ENCODE peak calls at places on chromosomes 1 and 21, in six cellular contexts. One of them, this sample, is unnamed.

GRCh38 chr1:35573198-35573775 is at the start of gene TFAP2E:
- DNase-seq in prostate gland: peak; percentile 60
- DNase-seq in A549: peak; percentile 66
- DNase-seq in fibroblast of pulmonary artery: peak; percentile 27
- DNase-seq in astrocyte of the spinal cord: peak; percentile 46
- DNase-seq in GM12864: no peak
- DNase-seq in this sample: no peak

GRCh38 chr1:163875927-163876320 is 554.2 kb downstream of the NUF2 start:
- DNase-seq in prostate gland: no peak
- DNase-seq in A549: no peak
- DNase-seq in fibroblast of pulmonary artery: peak; percentile 69
- DNase-seq in astrocyte of the spinal cord: no peak
- DNase-seq in GM12864: no peak
- DNase-seq in this sample: peak; percentile 95

GRCh38 chr21:34702341-34702807 is 33.6 kb downstream of the CLIC6 start:
- DNase-seq in prostate gland: no peak
- DNase-seq in A549: no peak
- DNase-seq in fibroblast of pulmonary artery: peak; percentile 67
- DNase-seq in astrocyte of the spinal cord: no peak
- DNase-seq in GM12864: no peak
- DNase-seq in this sample: peak; percentile 92

GRCh38 chr1:166915941-166916340 is 39.9 kb upstream of the TADA1 start:
- DNase-seq in prostate gland: no peak
- DNase-seq in A549: no peak
- DNase-seq in fibroblast of pulmonary artery: no peak
- DNase-seq in astrocyte of the spinal cord: peak; percentile 80
- DNase-seq in GM12864: no peak
- DNase-seq in this sample: no peak

GRCh38 chr1:166490437-166490784 is 323.6 kb upstream of the FAM78B start:
- DNase-seq in prostate gland: no peak
- DNase-seq in A549: no peak
- DNase-seq in fibroblast of pulmonary artery: no peak
- DNase-seq in astrocyte of the spinal cord: no peak
- DNase-seq in GM12864: no peak
- DNase-seq in this sample: no peak

GRCh38 chr21:42673633-42674328 is 20.4 kb downstream of the PDE9A start:
- DNase-seq in prostate gland: no peak
- DNase-seq in A549: no peak
- DNase-seq in fibroblast of pulmonary artery: no peak
- DNase-seq in astrocyte of the spinal cord: no peak
- DNase-seq in GM12864: no peak
- DNase-seq in this sample: no peak

GRCh38 chr21:16145052-16145451 is 415.3 kb downstream of the USP25 start:
- DNase-seq in prostate gland: no peak
- DNase-seq in A549: no peak
- DNase-seq in fibroblast of pulmonary artery: no peak
- DNase-seq in astrocyte of the spinal cord: no peak
- DNase-seq in GM12864: no peak
- DNase-seq in this sample: no peak

GRCh38 chr21:34688145-34688544 is 19.4 kb downstream of the CLIC6 start:
- DNase-seq in prostate gland: no peak
- DNase-seq in A549: peak; percentile 28
- DNase-seq in fibroblast of pulmonary artery: no peak
- DNase-seq in astrocyte of the spinal cord: peak; percentile 52
- DNase-seq in GM12864: no peak
- DNase-seq in this sample: peak; percentile 58

GRCh38 chr1:119330062-119330939 is 38.3 kb upstream of the HAO2 start:
- DNase-seq in prostate gland: no peak
- DNase-seq in A549: no peak
- DNase-seq in fibroblast of pulmonary artery: no peak
- DNase-seq in astrocyte of the spinal cord: peak; percentile 16
- DNase-seq in GM12864: no peak
- DNase-seq in this sample: no peak

GRCh38 chr1:43898981-43899380 is 34.6 kb upstream of the ARTN start:
- DNase-seq in prostate gland: no peak
- DNase-seq in A549: no peak
- DNase-seq in fibroblast of pulmonary artery: no peak
- DNase-seq in astrocyte of the spinal cord: no peak
- DNase-seq in GM12864: no peak
- DNase-seq in this sample: no peak

GRCh38 chr1:7390604-7391000 is 380.5 kb upstream of the VAMP3 start:
- DNase-seq in prostate gland: no peak
- DNase-seq in A549: no peak
- DNase-seq in fibroblast of pulmonary artery: no peak
- DNase-seq in astrocyte of the spinal cord: no peak
- DNase-seq in GM12864: no peak
- DNase-seq in this sample: no peak

GRCh38 chr1:109933856-109934711 is 23.4 kb downstream of the CSF1 start:
- DNase-seq in prostate gland: no peak
- DNase-seq in A549: no peak
- DNase-seq in fibroblast of pulmonary artery: peak; percentile 55
- DNase-seq in astrocyte of the spinal cord: peak; percentile 92
- DNase-seq in GM12864: no peak
- DNase-seq in this sample: peak; percentile 70

GRCh38 chr1:23202263-23202749 is 15.0 kb downstream of the HTR1D start:
- DNase-seq in prostate gland: no peak
- DNase-seq in A549: no peak
- DNase-seq in fibroblast of pulmonary artery: peak; percentile 53
- DNase-seq in astrocyte of the spinal cord: peak; percentile 72
- DNase-seq in GM12864: no peak
- DNase-seq in this sample: peak; percentile 40

GRCh38 chr21:36747114-36747814 is 48.3 kb downstream of the SIM2 start:
- DNase-seq in prostate gland: no peak
- DNase-seq in A549: no peak
- DNase-seq in fibroblast of pulmonary artery: no peak
- DNase-seq in astrocyte of the spinal cord: no peak
- DNase-seq in GM12864: no peak
- DNase-seq in this sample: no peak

GRCh38 chr1:20472860-20473711 is 12.9 kb downstream of the CAMK2N1 start:
- DNase-seq in prostate gland: no peak
- DNase-seq in A549: peak; percentile 85
- DNase-seq in fibroblast of pulmonary artery: peak; percentile 63
- DNase-seq in astrocyte of the spinal cord: peak; percentile 28
- DNase-seq in GM12864: peak; percentile 10
- DNase-seq in this sample: peak; percentile 60

GRCh38 chr1:1577367-1578011 is 2.8 kb upstream of the SSU72 start:
- DNase-seq in prostate gland: no peak
- DNase-seq in A549: no peak
- DNase-seq in fibroblast of pulmonary artery: no peak
- DNase-seq in astrocyte of the spinal cord: no peak
- DNase-seq in GM12864: no peak
- DNase-seq in this sample: no peak

GRCh38 chr1:54262244-54262643 is 62.3 kb downstream of the MRPL37 start:
- DNase-seq in prostate gland: no peak
- DNase-seq in A549: no peak
- DNase-seq in fibroblast of pulmonary artery: no peak
- DNase-seq in astrocyte of the spinal cord: no peak
- DNase-seq in GM12864: no peak
- DNase-seq in this sample: no peak

GRCh38 chr1:21631944-21632887 is 36.9 kb downstream of the RAP1GAP start:
- DNase-seq in prostate gland: peak; percentile 59
- DNase-seq in A549: no peak
- DNase-seq in fibroblast of pulmonary artery: no peak
- DNase-seq in astrocyte of the spinal cord: no peak
- DNase-seq in GM12864: no peak
- DNase-seq in this sample: peak; percentile 17

GRCh38 chr1:45304311-45305081 is 22.2 kb upstream of the HPDL start:
- DNase-seq in prostate gland: peak; percentile 36
- DNase-seq in A549: no peak
- DNase-seq in fibroblast of pulmonary artery: no peak
- DNase-seq in astrocyte of the spinal cord: no peak
- DNase-seq in GM12864: no peak
- DNase-seq in this sample: no peak

GRCh38 chr21:37452222-37452621 is 85.6 kb downstream of the DYRK1A start:
- DNase-seq in prostate gland: no peak
- DNase-seq in A549: no peak
- DNase-seq in fibroblast of pulmonary artery: peak; percentile 82
- DNase-seq in astrocyte of the spinal cord: peak; percentile 92
- DNase-seq in GM12864: no peak
- DNase-seq in this sample: peak; percentile 93

GRCh38 chr1:151887028-151887427 is 22.3 kb downstream of the THEM4 start:
- DNase-seq in prostate gland: no peak
- DNase-seq in A549: no peak
- DNase-seq in fibroblast of pulmonary artery: peak; percentile 86
- DNase-seq in astrocyte of the spinal cord: peak; percentile 65
- DNase-seq in GM12864: no peak
- DNase-seq in this sample: peak; percentile 83

GRCh38 chr1:161013591-161014513 is 7.1 kb downstream of the F11R start:
- DNase-seq in prostate gland: peak; percentile 91
- DNase-seq in A549: peak; percentile 92
- DNase-seq in fibroblast of pulmonary artery: peak; percentile 97
- DNase-seq in astrocyte of the spinal cord: no peak
- DNase-seq in GM12864: peak; percentile 77
- DNase-seq in this sample: peak; percentile 78

GRCh38 chr21:45763506-45763905 is 120.0 kb downstream of the PCBP3 start:
- DNase-seq in prostate gland: no peak
- DNase-seq in A549: no peak
- DNase-seq in fibroblast of pulmonary artery: no peak
- DNase-seq in astrocyte of the spinal cord: no peak
- DNase-seq in GM12864: no peak
- DNase-seq in this sample: no peak

GRCh38 chr1:193421487-193421886 is 235.1 kb upstream of the B3GALT2 start:
- DNase-seq in prostate gland: no peak
- DNase-seq in A549: no peak
- DNase-seq in fibroblast of pulmonary artery: no peak
- DNase-seq in astrocyte of the spinal cord: no peak
- DNase-seq in GM12864: no peak
- DNase-seq in this sample: no peak

GRCh38 chr1:193418745-193419058 is 232.3 kb upstream of the B3GALT2 start:
- DNase-seq in prostate gland: no peak
- DNase-seq in A549: no peak
- DNase-seq in fibroblast of pulmonary artery: no peak
- DNase-seq in astrocyte of the spinal cord: no peak
- DNase-seq in GM12864: no peak
- DNase-seq in this sample: no peak

GRCh38 chr1:193416226-193416625 is 229.8 kb upstream of the B3GALT2 start:
- DNase-seq in prostate gland: no peak
- DNase-seq in A549: no peak
- DNase-seq in fibroblast of pulmonary artery: no peak
- DNase-seq in astrocyte of the spinal cord: no peak
- DNase-seq in GM12864: no peak
- DNase-seq in this sample: no peak

GRCh38 chr1:193417420-193417819 is 231.0 kb upstream of the B3GALT2 start:
- DNase-seq in prostate gland: no peak
- DNase-seq in A549: no peak
- DNase-seq in fibroblast of pulmonary artery: peak; percentile 34
- DNase-seq in astrocyte of the spinal cord: no peak
- DNase-seq in GM12864: no peak
- DNase-seq in this sample: no peak

GRCh38 chr1:193417945-193418744 is 231.7 kb upstream of the B3GALT2 start:
- DNase-seq in prostate gland: no peak
- DNase-seq in A549: no peak
- DNase-seq in fibroblast of pulmonary artery: peak; percentile 53
- DNase-seq in astrocyte of the spinal cord: peak; percentile 61
- DNase-seq in GM12864: no peak
- DNase-seq in this sample: peak; percentile 52
- H3K4me3 ChIP-seq in prostate gland: no peak overlapping the region
- H3K4me3 ChIP-seq in A549: no peak overlapping the region
- H3K4me3 ChIP-seq in fibroblast of pulmonary artery: peak overlapping the region; percentile 49
- H3K4me3 ChIP-seq in astrocyte of the spinal cord: no peak overlapping the region
- H3K4me3 ChIP-seq in GM12864: no peak overlapping the region
- H3K4me3 ChIP-seq in this sample: peak overlapping the region; percentile 40

GRCh38 chr1:173505401-173505800 is 28.3 kb downstream of the PRDX6 start:
- DNase-seq in prostate gland: no peak
- DNase-seq in A549: no peak
- DNase-seq in fibroblast of pulmonary artery: no peak
- DNase-seq in astrocyte of the spinal cord: no peak
- DNase-seq in GM12864: no peak
- DNase-seq in this sample: no peak
- TF ChIP-seq CTCF in prostate gland: no peak
- TF ChIP-seq CTCF in A549: no peak
- TF ChIP-seq CTCF in fibroblast of pulmonary artery: no peak
- TF ChIP-seq CTCF in astrocyte of the spinal cord: no peak
- TF ChIP-seq CTCF in GM12864: no peak
- TF ChIP-seq CTCF in this sample: no peak

GRCh38 chr1:201379733-201380242 is 2.3 kb upstream of the TNNT2 start:
- DNase-seq in prostate gland: no peak
- DNase-seq in A549: no peak
- DNase-seq in fibroblast of pulmonary artery: no peak
- DNase-seq in astrocyte of the spinal cord: no peak
- DNase-seq in GM12864: no peak
- DNase-seq in this sample: no peak

GRCh38 chr1:201376107-201376463 is 1.4 kb downstream of the TNNT2 start:
- DNase-seq in prostate gland: no peak
- DNase-seq in A549: no peak
- DNase-seq in fibroblast of pulmonary artery: no peak
- DNase-seq in astrocyte of the spinal cord: no peak
- DNase-seq in GM12864: no peak
- DNase-seq in this sample: no peak

GRCh38 chr1:201378804-201379203 is 1.3 kb upstream of the TNNT2 start:
- DNase-seq in prostate gland: no peak
- DNase-seq in A549: no peak
- DNase-seq in fibroblast of pulmonary artery: no peak
- DNase-seq in astrocyte of the spinal cord: no peak
- DNase-seq in GM12864: no peak
- DNase-seq in this sample: no peak

GRCh38 chr1:201376464-201377374 is 761 bp downstream of the TNNT2 start:
- DNase-seq in prostate gland: no peak
- DNase-seq in A549: peak; percentile 77
- DNase-seq in fibroblast of pulmonary artery: peak; percentile 28
- DNase-seq in astrocyte of the spinal cord: peak; percentile 45
- DNase-seq in GM12864: no peak
- DNase-seq in this sample: peak; percentile 11

DNA sequence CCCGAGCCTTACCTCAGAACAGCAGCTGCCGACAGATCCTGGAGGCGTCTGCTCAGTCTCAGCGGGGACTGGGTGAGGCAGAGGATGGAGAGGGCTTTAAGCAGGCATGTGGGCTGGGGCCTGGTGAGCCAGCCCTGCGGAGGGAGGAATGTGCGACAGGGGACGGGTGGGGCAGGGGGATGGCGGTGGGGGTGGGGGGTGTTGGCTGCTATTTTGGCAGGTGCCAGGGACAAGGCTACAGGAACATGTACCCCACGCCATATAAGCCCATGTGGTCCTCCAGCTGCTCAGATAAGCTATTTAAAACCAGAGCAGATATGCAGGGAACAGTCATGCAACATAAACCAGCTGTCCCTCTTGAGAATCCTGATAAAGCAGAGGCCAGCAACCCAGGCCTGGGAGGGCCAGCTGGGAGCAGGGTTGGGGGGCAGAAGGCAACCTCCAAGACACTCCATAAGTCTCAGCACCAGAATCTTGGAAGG is at the start of gene TNNT2:
- DNase-seq in prostate gland: no peak
- DNase-seq in A549: no peak
- DNase-seq in fibroblast of pulmonary artery: no peak
- DNase-seq in astrocyte of the spinal cord: no peak
- DNase-seq in GM12864: no peak
- DNase-seq in this sample: no peak
- H3K4me3 ChIP-seq in prostate gland: no peak within 1 kb of the TSS
- H3K4me3 ChIP-seq in A549: no peak within 1 kb of the TSS
- H3K4me3 ChIP-seq in fibroblast of pulmonary artery: no peak within 1 kb of the TSS
- H3K4me3 ChIP-seq in astrocyte of the spinal cord: no peak within 1 kb of the TSS
- H3K4me3 ChIP-seq in GM12864: no peak within 1 kb of the TSS
- H3K4me3 ChIP-seq in this sample: no peak within 1 kb of the TSS

GRCh38 chr1:237903961-237904360 is 13.2 kb upstream of the ZP4 start:
- DNase-seq in prostate gland: no peak
- DNase-seq in A549: no peak
- DNase-seq in fibroblast of pulmonary artery: no peak
- DNase-seq in astrocyte of the spinal cord: no peak
- DNase-seq in GM12864: no peak
- DNase-seq in this sample: no peak

GRCh38 chr1:237895630-237896029 is 4.9 kb upstream of the ZP4 start:
- DNase-seq in prostate gland: no peak
- DNase-seq in A549: no peak
- DNase-seq in fibroblast of pulmonary artery: no peak
- DNase-seq in astrocyte of the spinal cord: no peak
- DNase-seq in GM12864: no peak
- DNase-seq in this sample: no peak

GRCh38 chr1:237901284-237901870 is 10.7 kb upstream of the ZP4 start:
- DNase-seq in prostate gland: no peak
- DNase-seq in A549: peak; percentile 32
- DNase-seq in fibroblast of pulmonary artery: no peak
- DNase-seq in astrocyte of the spinal cord: no peak
- DNase-seq in GM12864: no peak
- DNase-seq in this sample: no peak
- TF ChIP-seq CTCF in prostate gland: no peak
- TF ChIP-seq CTCF in A549: peak; percentile 19
- TF ChIP-seq CTCF in fibroblast of pulmonary artery: no peak
- TF ChIP-seq CTCF in astrocyte of the spinal cord: peak; percentile 32
- TF ChIP-seq CTCF in GM12864: peak; percentile 43
- TF ChIP-seq CTCF in this sample: no peak

This sample was measured in fibroblast of the aortic adventitia.